ENCODE peak calls at places on chromosomes 3 and 15, in ten cellular contexts. One of them, this sample, is unnamed.

GRCh38 chr3:188788621-188789081 is 383.1 kb upstream of the TPRG1 start:
- DNase-seq in cerebellar cortex: no peak
- DNase-seq in posterior cingulate gyrus: no peak
- DNase-seq in ovary: no peak
- DNase-seq in activated CD8-positive, alpha-beta T cell treated with anti-CD3 and anti-CD28 coated beads for 36 hours: peak
- DNase-seq in AML-193: no peak
- DNase-seq in SIG-M5: peak
- DNase-seq in NCI-H460: no peak
- DNase-seq in HEK293T: no peak
- DNase-seq in kidney tubule cell: peak
- DNase-seq in this sample: no peak

GRCh38 chr3:184914628-184915027 is 102.7 kb downstream of the VPS8 start:
- DNase-seq in NCI-H460: no peak
- DNase-seq in cerebellar cortex: no peak
- DNase-seq in AML-193: no peak
- DNase-seq in posterior cingulate gyrus: no peak
- DNase-seq in HEK293T: no peak
- DNase-seq in ovary: no peak
- DNase-seq in activated CD8-positive, alpha-beta T cell treated with anti-CD3 and anti-CD28 coated beads for 36 hours: no peak
- DNase-seq in SIG-M5: no peak
- DNase-seq in kidney tubule cell: no peak
- DNase-seq in this sample: no peak

GRCh38 chr3:195805181-195805580 is 6.5 kb downstream of the MUC4 start:
- DNase-seq in NCI-H460: no peak
- DNase-seq in HEK293T: no peak
- DNase-seq in posterior cingulate gyrus: no peak
- DNase-seq in ovary: no peak
- DNase-seq in SIG-M5: no peak
- DNase-seq in cerebellar cortex: no peak
- DNase-seq in kidney tubule cell: no peak
- DNase-seq in AML-193: no peak
- DNase-seq in activated CD8-positive, alpha-beta T cell treated with anti-CD3 and anti-CD28 coated beads for 36 hours: no peak
- DNase-seq in this sample: no peak

GRCh38 chr15:66995257-66995656 is 70.1 kb upstream of the SMAD3 start:
- DNase-seq in HEK293T: no peak
- DNase-seq in activated CD8-positive, alpha-beta T cell treated with anti-CD3 and anti-CD28 coated beads for 36 hours: no peak
- DNase-seq in SIG-M5: no peak
- DNase-seq in posterior cingulate gyrus: no peak
- DNase-seq in cerebellar cortex: no peak
- DNase-seq in NCI-H460: no peak
- DNase-seq in ovary: no peak
- DNase-seq in kidney tubule cell: peak
- DNase-seq in AML-193: no peak
- DNase-seq in this sample: no peak

GRCh38 chr3:49295489-49296058 is 18.5 kb upstream of the C3orf62 start:
- DNase-seq in SIG-M5: no peak
- DNase-seq in cerebellar cortex: peak
- DNase-seq in kidney tubule cell: peak
- DNase-seq in activated CD8-positive, alpha-beta T cell treated with anti-CD3 and anti-CD28 coated beads for 36 hours: peak
- DNase-seq in AML-193: peak
- DNase-seq in posterior cingulate gyrus: no peak
- DNase-seq in HEK293T: peak
- DNase-seq in ovary: peak
- DNase-seq in NCI-H460: no peak
- DNase-seq in this sample: no peak

GRCh38 chr3:58999134-58999778 is 50.6 kb downstream of the CFAP20DC start:
- DNase-seq in activated CD8-positive, alpha-beta T cell treated with anti-CD3 and anti-CD28 coated beads for 36 hours: no peak
- DNase-seq in SIG-M5: no peak
- DNase-seq in AML-193: no peak
- DNase-seq in HEK293T: no peak
- DNase-seq in cerebellar cortex: no peak
- DNase-seq in posterior cingulate gyrus: no peak
- DNase-seq in NCI-H460: no peak
- DNase-seq in kidney tubule cell: peak
- DNase-seq in ovary: no peak
- DNase-seq in this sample: no peak

GRCh38 chr15:48722764-48723661 is 77.5 kb upstream of the FBN1 start:
- DNase-seq in SIG-M5: no peak
- DNase-seq in AML-193: no peak
- DNase-seq in cerebellar cortex: no peak
- DNase-seq in HEK293T: no peak
- DNase-seq in posterior cingulate gyrus: no peak
- DNase-seq in ovary: no peak
- DNase-seq in NCI-H460: peak
- DNase-seq in kidney tubule cell: peak
- DNase-seq in activated CD8-positive, alpha-beta T cell treated with anti-CD3 and anti-CD28 coated beads for 36 hours: no peak
- DNase-seq in this sample: no peak

GRCh38 chr15:68352401-68353062 is 75.0 kb downstream of the FEM1B start:
- DNase-seq in kidney tubule cell: peak
- DNase-seq in cerebellar cortex: no peak
- DNase-seq in NCI-H460: peak
- DNase-seq in AML-193: peak
- DNase-seq in ovary: no peak
- DNase-seq in SIG-M5: no peak
- DNase-seq in activated CD8-positive, alpha-beta T cell treated with anti-CD3 and anti-CD28 coated beads for 36 hours: peak
- DNase-seq in posterior cingulate gyrus: no peak
- DNase-seq in HEK293T: no peak
- DNase-seq in this sample: peak

GRCh38 chr3:155232605-155233004 is 60.9 kb downstream of the STRIT1 start:
- DNase-seq in activated CD8-positive, alpha-beta T cell treated with anti-CD3 and anti-CD28 coated beads for 36 hours: no peak
- DNase-seq in kidney tubule cell: peak
- DNase-seq in ovary: peak
- DNase-seq in NCI-H460: no peak
- DNase-seq in HEK293T: no peak
- DNase-seq in AML-193: no peak
- DNase-seq in cerebellar cortex: peak
- DNase-seq in SIG-M5: no peak
- DNase-seq in posterior cingulate gyrus: peak
- DNase-seq in this sample: no peak

GRCh38 chr3:56190906-56191305 is 277.4 kb downstream of the ERC2 start:
- DNase-seq in NCI-H460: no peak
- DNase-seq in kidney tubule cell: no peak
- DNase-seq in cerebellar cortex: peak
- DNase-seq in posterior cingulate gyrus: no peak
- DNase-seq in ovary: no peak
- DNase-seq in HEK293T: no peak
- DNase-seq in SIG-M5: no peak
- DNase-seq in AML-193: no peak
- DNase-seq in activated CD8-positive, alpha-beta T cell treated with anti-CD3 and anti-CD28 coated beads for 36 hours: no peak
- DNase-seq in this sample: no peak